ENCODE peak calls at places on chromosome 11, in eight cellular contexts. One of them, this sample, is unnamed.
A peak's percentile ranks its signal among the peaks of the same experiment; 100 is the strongest.

GRCh38 chr11:21933095-21933494 is 259.8 kb upstream of the ANO5 start:
- DNase-seq in stimulated activated CD8-positive, alpha-beta memory T cell treated with anti-CD3 and anti-CD28 coated beads, Interleukin-7, amount 100 ng/mL, for 1 hour: no peak
- DNase-seq in HTR-8/SVneo: no peak
- DNase-seq in OCI-M1: no peak
- DNase-seq in memory B cell: no peak
- DNase-seq in NCI-H1417: no peak
- DNase-seq in stimulated activated CD4-positive, alpha-beta T cell treated with anti-CD3 and anti-CD28 coated beads, Interleukin-1b, Interleukin-23, amount 100 ng/mL, for 1 hour: no peak
- DNase-seq in ELR: no peak
- DNase-seq in this sample: no peak

GRCh38 chr11:2681408-2682145 is 18.2 kb downstream of the KCNQ1OT1 start:
- DNase-seq in stimulated activated CD8-positive, alpha-beta memory T cell treated with anti-CD3 and anti-CD28 coated beads, Interleukin-7, amount 100 ng/mL, for 1 hour: no peak
- DNase-seq in memory B cell: no peak
- DNase-seq in ELR: no peak
- DNase-seq in HTR-8/SVneo: no peak
- DNase-seq in OCI-M1: peak; percentile 76
- DNase-seq in stimulated activated CD4-positive, alpha-beta T cell treated with anti-CD3 and anti-CD28 coated beads, Interleukin-1b, Interleukin-23, amount 100 ng/mL, for 1 hour: no peak
- DNase-seq in NCI-H1417: no peak
- DNase-seq in this sample: no peak

GRCh38 chr11:86818466-86819282 is 18.3 kb downstream of the PRSS23 start:
- DNase-seq in OCI-M1: peak; percentile 96
- DNase-seq in stimulated activated CD8-positive, alpha-beta memory T cell treated with anti-CD3 and anti-CD28 coated beads, Interleukin-7, amount 100 ng/mL, for 1 hour: no peak
- DNase-seq in NCI-H1417: peak; percentile 23
- DNase-seq in ELR: peak; percentile 89
- DNase-seq in memory B cell: peak; percentile 8
- DNase-seq in stimulated activated CD4-positive, alpha-beta T cell treated with anti-CD3 and anti-CD28 coated beads, Interleukin-1b, Interleukin-23, amount 100 ng/mL, for 1 hour: no peak
- DNase-seq in HTR-8/SVneo: peak; percentile 64
- DNase-seq in this sample: no peak

GRCh38 chr11:87463486-87464102 is 425.9 kb downstream of the TMEM135 start:
- DNase-seq in stimulated activated CD8-positive, alpha-beta memory T cell treated with anti-CD3 and anti-CD28 coated beads, Interleukin-7, amount 100 ng/mL, for 1 hour: no peak
- DNase-seq in OCI-M1: peak; percentile 75
- DNase-seq in stimulated activated CD4-positive, alpha-beta T cell treated with anti-CD3 and anti-CD28 coated beads, Interleukin-1b, Interleukin-23, amount 100 ng/mL, for 1 hour: no peak
- DNase-seq in HTR-8/SVneo: peak; percentile 15
- DNase-seq in ELR: peak; percentile 40
- DNase-seq in memory B cell: no peak
- DNase-seq in NCI-H1417: peak; percentile 33
- DNase-seq in this sample: no peak

GRCh38 chr11:68935516-68936357 is 32.0 kb downstream of the IGHMBP2 start:
- DNase-seq in stimulated activated CD4-positive, alpha-beta T cell treated with anti-CD3 and anti-CD28 coated beads, Interleukin-1b, Interleukin-23, amount 100 ng/mL, for 1 hour: no peak
- DNase-seq in memory B cell: no peak
- DNase-seq in OCI-M1: no peak
- DNase-seq in ELR: no peak
- DNase-seq in stimulated activated CD8-positive, alpha-beta memory T cell treated with anti-CD3 and anti-CD28 coated beads, Interleukin-7, amount 100 ng/mL, for 1 hour: no peak
- DNase-seq in NCI-H1417: no peak
- DNase-seq in HTR-8/SVneo: no peak
- DNase-seq in this sample: no peak

GRCh38 chr11:29184939-29185890 is 831.6 kb downstream of the KCNA4 start:
- DNase-seq in stimulated activated CD4-positive, alpha-beta T cell treated with anti-CD3 and anti-CD28 coated beads, Interleukin-1b, Interleukin-23, amount 100 ng/mL, for 1 hour: no peak
- DNase-seq in memory B cell: no peak
- DNase-seq in HTR-8/SVneo: peak; percentile 43
- DNase-seq in OCI-M1: peak; percentile 21
- DNase-seq in NCI-H1417: no peak
- DNase-seq in stimulated activated CD8-positive, alpha-beta memory T cell treated with anti-CD3 and anti-CD28 coated beads, Interleukin-7, amount 100 ng/mL, for 1 hour: no peak
- DNase-seq in ELR: peak; percentile 93
- DNase-seq in this sample: peak; percentile 47

GRCh38 chr11:34620202-34620601 is 691 bp upstream of the EHF start:
- DNase-seq in stimulated activated CD4-positive, alpha-beta T cell treated with anti-CD3 and anti-CD28 coated beads, Interleukin-1b, Interleukin-23, amount 100 ng/mL, for 1 hour: no peak
- DNase-seq in memory B cell: no peak
- DNase-seq in ELR: no peak
- DNase-seq in stimulated activated CD8-positive, alpha-beta memory T cell treated with anti-CD3 and anti-CD28 coated beads, Interleukin-7, amount 100 ng/mL, for 1 hour: no peak
- DNase-seq in HTR-8/SVneo: no peak
- DNase-seq in OCI-M1: no peak
- DNase-seq in NCI-H1417: no peak
- DNase-seq in this sample: no peak

GRCh38 chr11:71519546-71519945 is 7.5 kb upstream of the KRTAP5-7 start:
- DNase-seq in stimulated activated CD8-positive, alpha-beta memory T cell treated with anti-CD3 and anti-CD28 coated beads, Interleukin-7, amount 100 ng/mL, for 1 hour: no peak
- DNase-seq in ELR: no peak
- DNase-seq in OCI-M1: no peak
- DNase-seq in NCI-H1417: no peak
- DNase-seq in stimulated activated CD4-positive, alpha-beta T cell treated with anti-CD3 and anti-CD28 coated beads, Interleukin-1b, Interleukin-23, amount 100 ng/mL, for 1 hour: no peak
- DNase-seq in memory B cell: no peak
- DNase-seq in HTR-8/SVneo: no peak
- DNase-seq in this sample: no peak

GRCh38 chr11:134063991-134064747 is 4.7 kb upstream of the JAM3 start:
- DNase-seq in HTR-8/SVneo: no peak
- DNase-seq in NCI-H1417: peak; percentile 76
- DNase-seq in OCI-M1: no peak
- DNase-seq in ELR: no peak
- DNase-seq in memory B cell: no peak
- DNase-seq in stimulated activated CD4-positive, alpha-beta T cell treated with anti-CD3 and anti-CD28 coated beads, Interleukin-1b, Interleukin-23, amount 100 ng/mL, for 1 hour: no peak
- DNase-seq in stimulated activated CD8-positive, alpha-beta memory T cell treated with anti-CD3 and anti-CD28 coated beads, Interleukin-7, amount 100 ng/mL, for 1 hour: no peak
- DNase-seq in this sample: no peak

GRCh38 chr11:96079691-96080090 is 155.8 kb upstream of the MTMR2 start:
- DNase-seq in OCI-M1: no peak
- DNase-seq in stimulated activated CD8-positive, alpha-beta memory T cell treated with anti-CD3 and anti-CD28 coated beads, Interleukin-7, amount 100 ng/mL, for 1 hour: no peak
- DNase-seq in memory B cell: no peak
- DNase-seq in ELR: no peak
- DNase-seq in HTR-8/SVneo: no peak
- DNase-seq in stimulated activated CD4-positive, alpha-beta T cell treated with anti-CD3 and anti-CD28 coated beads, Interleukin-1b, Interleukin-23, amount 100 ng/mL, for 1 hour: no peak
- DNase-seq in NCI-H1417: no peak
- DNase-seq in this sample: no peak

GRCh38 chr11:14101388-14101787 is 138.9 kb downstream of the SPON1 start:
- DNase-seq in stimulated activated CD4-positive, alpha-beta T cell treated with anti-CD3 and anti-CD28 coated beads, Interleukin-1b, Interleukin-23, amount 100 ng/mL, for 1 hour: no peak
- DNase-seq in NCI-H1417: no peak
- DNase-seq in HTR-8/SVneo: no peak
- DNase-seq in OCI-M1: no peak
- DNase-seq in stimulated activated CD8-positive, alpha-beta memory T cell treated with anti-CD3 and anti-CD28 coated beads, Interleukin-7, amount 100 ng/mL, for 1 hour: no peak
- DNase-seq in memory B cell: no peak
- DNase-seq in ELR: no peak
- DNase-seq in this sample: no peak

GRCh38 chr11:119419834-119420492 is 3.0 kb downstream of the THY1 start:
- DNase-seq in HTR-8/SVneo: no peak
- DNase-seq in stimulated activated CD4-positive, alpha-beta T cell treated with anti-CD3 and anti-CD28 coated beads, Interleukin-1b, Interleukin-23, amount 100 ng/mL, for 1 hour: no peak
- DNase-seq in ELR: no peak
- DNase-seq in NCI-H1417: no peak
- DNase-seq in stimulated activated CD8-positive, alpha-beta memory T cell treated with anti-CD3 and anti-CD28 coated beads, Interleukin-7, amount 100 ng/mL, for 1 hour: no peak
- DNase-seq in OCI-M1: no peak
- DNase-seq in memory B cell: no peak
- DNase-seq in this sample: no peak

GRCh38 chr11:75810637-75811383 is 4.2 kb upstream of the UVRAG start:
- DNase-seq in stimulated activated CD4-positive, alpha-beta T cell treated with anti-CD3 and anti-CD28 coated beads, Interleukin-1b, Interleukin-23, amount 100 ng/mL, for 1 hour: no peak
- DNase-seq in memory B cell: no peak
- DNase-seq in stimulated activated CD8-positive, alpha-beta memory T cell treated with anti-CD3 and anti-CD28 coated beads, Interleukin-7, amount 100 ng/mL, for 1 hour: no peak
- DNase-seq in HTR-8/SVneo: no peak
- DNase-seq in OCI-M1: no peak
- DNase-seq in ELR: no peak
- DNase-seq in NCI-H1417: no peak
- DNase-seq in this sample: no peak

GRCh38 chr11:10486161-10486840 is 31.2 kb downstream of the AMPD3 start:
- DNase-seq in OCI-M1: no peak
- DNase-seq in stimulated activated CD4-positive, alpha-beta T cell treated with anti-CD3 and anti-CD28 coated beads, Interleukin-1b, Interleukin-23, amount 100 ng/mL, for 1 hour: no peak
- DNase-seq in NCI-H1417: no peak
- DNase-seq in ELR: no peak
- DNase-seq in stimulated activated CD8-positive, alpha-beta memory T cell treated with anti-CD3 and anti-CD28 coated beads, Interleukin-7, amount 100 ng/mL, for 1 hour: no peak
- DNase-seq in HTR-8/SVneo: no peak
- DNase-seq in memory B cell: no peak
- DNase-seq in this sample: no peak

GRCh38 chr11:97140885-97141494 is 751.2 kb downstream of the JRKL start:
- DNase-seq in stimulated activated CD8-positive, alpha-beta memory T cell treated with anti-CD3 and anti-CD28 coated beads, Interleukin-7, amount 100 ng/mL, for 1 hour: no peak
- DNase-seq in ELR: peak; percentile 51
- DNase-seq in memory B cell: no peak
- DNase-seq in OCI-M1: peak; percentile 60
- DNase-seq in NCI-H1417: peak; percentile 7
- DNase-seq in stimulated activated CD4-positive, alpha-beta T cell treated with anti-CD3 and anti-CD28 coated beads, Interleukin-1b, Interleukin-23, amount 100 ng/mL, for 1 hour: no peak
- DNase-seq in HTR-8/SVneo: peak; percentile 6
- DNase-seq in this sample: no peak

GRCh38 chr11:12693485-12694181 is 19.4 kb downstream of the TEAD1 start:
- DNase-seq in stimulated activated CD8-positive, alpha-beta memory T cell treated with anti-CD3 and anti-CD28 coated beads, Interleukin-7, amount 100 ng/mL, for 1 hour: no peak
- DNase-seq in NCI-H1417: peak; percentile 67
- DNase-seq in ELR: peak; percentile 99
- DNase-seq in memory B cell: no peak
- DNase-seq in HTR-8/SVneo: peak; percentile 77
- DNase-seq in stimulated activated CD4-positive, alpha-beta T cell treated with anti-CD3 and anti-CD28 coated beads, Interleukin-1b, Interleukin-23, amount 100 ng/mL, for 1 hour: no peak
- DNase-seq in OCI-M1: no peak
- DNase-seq in this sample: no peak

GRCh38 chr11:109267293-109268095 is 154.5 kb upstream of the C11orf87 start:
- DNase-seq in memory B cell: no peak
- DNase-seq in OCI-M1: peak; percentile 42
- DNase-seq in stimulated activated CD8-positive, alpha-beta memory T cell treated with anti-CD3 and anti-CD28 coated beads, Interleukin-7, amount 100 ng/mL, for 1 hour: no peak
- DNase-seq in stimulated activated CD4-positive, alpha-beta T cell treated with anti-CD3 and anti-CD28 coated beads, Interleukin-1b, Interleukin-23, amount 100 ng/mL, for 1 hour: no peak
- DNase-seq in ELR: no peak
- DNase-seq in NCI-H1417: no peak
- DNase-seq in HTR-8/SVneo: no peak
- DNase-seq in this sample: no peak

GRCh38 chr11:70712471-70712870 is 314.1 kb downstream of the CTTN start:
- DNase-seq in OCI-M1: peak; percentile 70
- DNase-seq in stimulated activated CD8-positive, alpha-beta memory T cell treated with anti-CD3 and anti-CD28 coated beads, Interleukin-7, amount 100 ng/mL, for 1 hour: no peak
- DNase-seq in ELR: no peak
- DNase-seq in HTR-8/SVneo: no peak
- DNase-seq in NCI-H1417: no peak
- DNase-seq in stimulated activated CD4-positive, alpha-beta T cell treated with anti-CD3 and anti-CD28 coated beads, Interleukin-1b, Interleukin-23, amount 100 ng/mL, for 1 hour: no peak
- DNase-seq in memory B cell: no peak
- DNase-seq in this sample: no peak

GRCh38 chr11:1531418-1531817 is 40.7 kb downstream of the DUSP8 start:
- DNase-seq in ELR: peak; percentile 15
- DNase-seq in OCI-M1: no peak
- DNase-seq in stimulated activated CD8-positive, alpha-beta memory T cell treated with anti-CD3 and anti-CD28 coated beads, Interleukin-7, amount 100 ng/mL, for 1 hour: no peak
- DNase-seq in HTR-8/SVneo: no peak
- DNase-seq in memory B cell: no peak
- DNase-seq in stimulated activated CD4-positive, alpha-beta T cell treated with anti-CD3 and anti-CD28 coated beads, Interleukin-1b, Interleukin-23, amount 100 ng/mL, for 1 hour: no peak
- DNase-seq in NCI-H1417: peak; percentile 47
- DNase-seq in this sample: no peak

GRCh38 chr11:43419460-43419859 is 60.7 kb downstream of the TTC17 start:
- DNase-seq in memory B cell: no peak
- DNase-seq in stimulated activated CD8-positive, alpha-beta memory T cell treated with anti-CD3 and anti-CD28 coated beads, Interleukin-7, amount 100 ng/mL, for 1 hour: no peak
- DNase-seq in ELR: peak; percentile 63
- DNase-seq in OCI-M1: peak; percentile 70
- DNase-seq in HTR-8/SVneo: peak; percentile 8
- DNase-seq in stimulated activated CD4-positive, alpha-beta T cell treated with anti-CD3 and anti-CD28 coated beads, Interleukin-1b, Interleukin-23, amount 100 ng/mL, for 1 hour: no peak
- DNase-seq in NCI-H1417: peak; percentile 0
- DNase-seq in this sample: no peak

GRCh38 chr11:103851166-103851651 is 185.2 kb upstream of the DDI1 start:
- DNase-seq in ELR: no peak
- DNase-seq in NCI-H1417: no peak
- DNase-seq in stimulated activated CD8-positive, alpha-beta memory T cell treated with anti-CD3 and anti-CD28 coated beads, Interleukin-7, amount 100 ng/mL, for 1 hour: no peak
- DNase-seq in stimulated activated CD4-positive, alpha-beta T cell treated with anti-CD3 and anti-CD28 coated beads, Interleukin-1b, Interleukin-23, amount 100 ng/mL, for 1 hour: no peak
- DNase-seq in OCI-M1: no peak
- DNase-seq in memory B cell: no peak
- DNase-seq in HTR-8/SVneo: no peak
- DNase-seq in this sample: no peak

GRCh38 chr11:120219935-120220746 is 9.3 kb downstream of the OAF start:
- DNase-seq in NCI-H1417: no peak
- DNase-seq in OCI-M1: no peak
- DNase-seq in stimulated activated CD8-positive, alpha-beta memory T cell treated with anti-CD3 and anti-CD28 coated beads, Interleukin-7, amount 100 ng/mL, for 1 hour: no peak
- DNase-seq in ELR: no peak
- DNase-seq in stimulated activated CD4-positive, alpha-beta T cell treated with anti-CD3 and anti-CD28 coated beads, Interleukin-1b, Interleukin-23, amount 100 ng/mL, for 1 hour: no peak
- DNase-seq in memory B cell: no peak
- DNase-seq in HTR-8/SVneo: no peak
- DNase-seq in this sample: no peak

GRCh38 chr11:117839234-117839882 is 14.8 kb upstream of the FXYD2 start:
- DNase-seq in memory B cell: no peak
- DNase-seq in ELR: no peak
- DNase-seq in stimulated activated CD8-positive, alpha-beta memory T cell treated with anti-CD3 and anti-CD28 coated beads, Interleukin-7, amount 100 ng/mL, for 1 hour: no peak
- DNase-seq in NCI-H1417: no peak
- DNase-seq in stimulated activated CD4-positive, alpha-beta T cell treated with anti-CD3 and anti-CD28 coated beads, Interleukin-1b, Interleukin-23, amount 100 ng/mL, for 1 hour: no peak
- DNase-seq in OCI-M1: peak; percentile 20
- DNase-seq in HTR-8/SVneo: no peak
- DNase-seq in this sample: no peak

GRCh38 chr11:76628408-76628947 is 42.1 kb downstream of the LRRC32 start:
- DNase-seq in memory B cell: peak; percentile 26
- DNase-seq in stimulated activated CD8-positive, alpha-beta memory T cell treated with anti-CD3 and anti-CD28 coated beads, Interleukin-7, amount 100 ng/mL, for 1 hour: no peak
- DNase-seq in HTR-8/SVneo: no peak
- DNase-seq in stimulated activated CD4-positive, alpha-beta T cell treated with anti-CD3 and anti-CD28 coated beads, Interleukin-1b, Interleukin-23, amount 100 ng/mL, for 1 hour: no peak
- DNase-seq in NCI-H1417: no peak
- DNase-seq in OCI-M1: no peak
- DNase-seq in ELR: no peak
- DNase-seq in this sample: no peak

GRCh38 chr11:73376803-73377629 is 817 bp downstream of the RELT start:
- DNase-seq in NCI-H1417: peak; percentile 66
- DNase-seq in ELR: peak; percentile 89
- DNase-seq in OCI-M1: peak; percentile 93
- DNase-seq in stimulated activated CD8-positive, alpha-beta memory T cell treated with anti-CD3 and anti-CD28 coated beads, Interleukin-7, amount 100 ng/mL, for 1 hour: peak; percentile 14
- DNase-seq in stimulated activated CD4-positive, alpha-beta T cell treated with anti-CD3 and anti-CD28 coated beads, Interleukin-1b, Interleukin-23, amount 100 ng/mL, for 1 hour: peak; percentile 30
- DNase-seq in memory B cell: peak; percentile 58
- DNase-seq in HTR-8/SVneo: peak; percentile 84
- DNase-seq in this sample: no peak

GRCh38 chr11:61514050-61514917 is 5.7 kb downstream of the LRRC10B start:
- DNase-seq in NCI-H1417: peak; percentile 40
- DNase-seq in stimulated activated CD8-positive, alpha-beta memory T cell treated with anti-CD3 and anti-CD28 coated beads, Interleukin-7, amount 100 ng/mL, for 1 hour: no peak
- DNase-seq in ELR: no peak
- DNase-seq in HTR-8/SVneo: no peak
- DNase-seq in OCI-M1: no peak
- DNase-seq in stimulated activated CD4-positive, alpha-beta T cell treated with anti-CD3 and anti-CD28 coated beads, Interleukin-1b, Interleukin-23, amount 100 ng/mL, for 1 hour: no peak
- DNase-seq in memory B cell: no peak
- DNase-seq in this sample: no peak

GRCh38 chr11:9017773-9018172 is 14.0 kb upstream of the NRIP3 start:
- DNase-seq in OCI-M1: peak; percentile 11
- DNase-seq in ELR: no peak
- DNase-seq in NCI-H1417: no peak
- DNase-seq in HTR-8/SVneo: no peak
- DNase-seq in stimulated activated CD4-positive, alpha-beta T cell treated with anti-CD3 and anti-CD28 coated beads, Interleukin-1b, Interleukin-23, amount 100 ng/mL, for 1 hour: no peak
- DNase-seq in stimulated activated CD8-positive, alpha-beta memory T cell treated with anti-CD3 and anti-CD28 coated beads, Interleukin-7, amount 100 ng/mL, for 1 hour: no peak
- DNase-seq in memory B cell: no peak
- DNase-seq in this sample: no peak

GRCh38 chr11:1088927-1089737 is 14.5 kb downstream of the MUC2 start:
- DNase-seq in stimulated activated CD8-positive, alpha-beta memory T cell treated with anti-CD3 and anti-CD28 coated beads, Interleukin-7, amount 100 ng/mL, for 1 hour: no peak
- DNase-seq in memory B cell: no peak
- DNase-seq in stimulated activated CD4-positive, alpha-beta T cell treated with anti-CD3 and anti-CD28 coated beads, Interleukin-1b, Interleukin-23, amount 100 ng/mL, for 1 hour: no peak
- DNase-seq in NCI-H1417: no peak
- DNase-seq in ELR: no peak
- DNase-seq in HTR-8/SVneo: no peak
- DNase-seq in OCI-M1: no peak
- DNase-seq in this sample: no peak

GRCh38 chr11:2305862-2306823 is 4.3 kb downstream of the TSPAN32 start:
- DNase-seq in ELR: peak; percentile 29
- DNase-seq in NCI-H1417: no peak
- DNase-seq in memory B cell: no peak
- DNase-seq in OCI-M1: no peak
- DNase-seq in stimulated activated CD4-positive, alpha-beta T cell treated with anti-CD3 and anti-CD28 coated beads, Interleukin-1b, Interleukin-23, amount 100 ng/mL, for 1 hour: no peak
- DNase-seq in HTR-8/SVneo: no peak
- DNase-seq in stimulated activated CD8-positive, alpha-beta memory T cell treated with anti-CD3 and anti-CD28 coated beads, Interleukin-7, amount 100 ng/mL, for 1 hour: no peak
- DNase-seq in this sample: no peak

GRCh38 chr11:124946735-124947141 is 7.3 kb upstream of the CCDC15 start:
- DNase-seq in NCI-H1417: no peak
- DNase-seq in HTR-8/SVneo: no peak
- DNase-seq in OCI-M1: no peak
- DNase-seq in memory B cell: no peak
- DNase-seq in ELR: no peak
- DNase-seq in stimulated activated CD8-positive, alpha-beta memory T cell treated with anti-CD3 and anti-CD28 coated beads, Interleukin-7, amount 100 ng/mL, for 1 hour: no peak
- DNase-seq in stimulated activated CD4-positive, alpha-beta T cell treated with anti-CD3 and anti-CD28 coated beads, Interleukin-1b, Interleukin-23, amount 100 ng/mL, for 1 hour: no peak
- DNase-seq in this sample: no peak

GRCh38 chr11:117918366-117919255 is 10.6 kb downstream of the TMPRSS13 start:
- DNase-seq in stimulated activated CD4-positive, alpha-beta T cell treated with anti-CD3 and anti-CD28 coated beads, Interleukin-1b, Interleukin-23, amount 100 ng/mL, for 1 hour: no peak
- DNase-seq in HTR-8/SVneo: no peak
- DNase-seq in stimulated activated CD8-positive, alpha-beta memory T cell treated with anti-CD3 and anti-CD28 coated beads, Interleukin-7, amount 100 ng/mL, for 1 hour: no peak
- DNase-seq in NCI-H1417: no peak
- DNase-seq in OCI-M1: no peak
- DNase-seq in memory B cell: no peak
- DNase-seq in ELR: no peak
- DNase-seq in this sample: no peak

GRCh38 chr11:73394416-73395296 is 18.5 kb downstream of the RELT start:
- DNase-seq in ELR: no peak
- DNase-seq in HTR-8/SVneo: no peak
- DNase-seq in NCI-H1417: no peak
- DNase-seq in OCI-M1: no peak
- DNase-seq in memory B cell: no peak
- DNase-seq in stimulated activated CD8-positive, alpha-beta memory T cell treated with anti-CD3 and anti-CD28 coated beads, Interleukin-7, amount 100 ng/mL, for 1 hour: no peak
- DNase-seq in stimulated activated CD4-positive, alpha-beta T cell treated with anti-CD3 and anti-CD28 coated beads, Interleukin-1b, Interleukin-23, amount 100 ng/mL, for 1 hour: no peak
- DNase-seq in this sample: no peak

GRCh38 chr11:108368134-108368533 is 99.2 kb downstream of the C11orf65 start:
- DNase-seq in ELR: no peak
- DNase-seq in memory B cell: no peak
- DNase-seq in stimulated activated CD8-positive, alpha-beta memory T cell treated with anti-CD3 and anti-CD28 coated beads, Interleukin-7, amount 100 ng/mL, for 1 hour: no peak
- DNase-seq in stimulated activated CD4-positive, alpha-beta T cell treated with anti-CD3 and anti-CD28 coated beads, Interleukin-1b, Interleukin-23, amount 100 ng/mL, for 1 hour: no peak
- DNase-seq in OCI-M1: no peak
- DNase-seq in NCI-H1417: no peak
- DNase-seq in HTR-8/SVneo: no peak
- DNase-seq in this sample: no peak

GRCh38 chr11:12842933-12843636 is 166.0 kb upstream of the RASSF10 start:
- DNase-seq in OCI-M1: peak; percentile 85
- DNase-seq in stimulated activated CD8-positive, alpha-beta memory T cell treated with anti-CD3 and anti-CD28 coated beads, Interleukin-7, amount 100 ng/mL, for 1 hour: no peak
- DNase-seq in ELR: peak; percentile 18
- DNase-seq in NCI-H1417: peak; percentile 74
- DNase-seq in HTR-8/SVneo: no peak
- DNase-seq in memory B cell: no peak
- DNase-seq in stimulated activated CD4-positive, alpha-beta T cell treated with anti-CD3 and anti-CD28 coated beads, Interleukin-1b, Interleukin-23, amount 100 ng/mL, for 1 hour: no peak
- DNase-seq in this sample: no peak

This sample was measured in GOT3.